ENCODE peak calls at places on chromosome 20, in five cellular contexts. N, W, D, J and M are unnamed samples.
A peak's percentile ranks its signal among the peaks of the same experiment; 100 is the strongest.

GRCh38 chr20:54469293-54469692 is 6.1 kb upstream of the DOK5 start:
- DNase-seq in D (no peak), J (no peak), W (no peak), N (no peak), M (no peak)

GRCh38 chr20:23441850-23442313 is 2.4 kb downstream of the CSTL1 start:
- DNase-seq in N (peak; percentile 67), J (peak; percentile 53), W (no peak), D (peak; percentile 71), M (peak; percentile 72)

GRCh38 chr20:44861547-44862006 is 23.9 kb upstream of the YWHAB start:
- DNase-seq in W (no peak), N (no peak), J (peak; percentile 73), D (no peak), M (no peak)

GRCh38 chr20:39029324-39029820 is 67.2 kb downstream of the DHX35 start:
- DNase-seq in N (no peak), D (no peak), W (no peak), J (no peak), M (no peak)

GRCh38 chr20:10065154-10065833 is 30.5 kb downstream of the ANKEF1 start:
- DNase-seq in J (peak; percentile 25), D (no peak), N (no peak), W (no peak), M (no peak)

GRCh38 chr20:23142162-23143050 is 56.3 kb upstream of the CD93 start:
- DNase-seq in D (no peak), J (no peak), W (no peak), N (no peak), M (no peak)

GRCh38 chr20:61668771-61669503 is 396.7 kb downstream of the TAF4 start:
- DNase-seq in W (no peak), D (no peak), N (no peak), J (no peak), M (no peak)

GRCh38 chr20:52578559-52578958 is 387.0 kb upstream of the ZFP64 start:
- DNase-seq in N (no peak), W (no peak), D (no peak), J (no peak), M (no peak)

GRCh38 chr20:59039233-59039632 is 3.4 kb downstream of the PRELID3B start:
- DNase-seq in N (no peak), W (no peak), J (no peak), D (no peak), M (no peak)

GRCh38 chr20:39986231-39986904 is 702.7 kb downstream of the MAFB start:
- DNase-seq in J (peak; percentile 62), D (peak; percentile 36), W (no peak), N (peak; percentile 73), M (peak; percentile 8)

GRCh38 chr20:59571591-59572314 is 32.6 kb upstream of the PHACTR3 start:
- DNase-seq in N (peak; percentile 66), W (no peak), J (peak; percentile 20), D (peak; percentile 30), M (peak; percentile 2)

GRCh38 chr20:21981607-21982344 is 276.3 kb downstream of the PAX1 start:
- DNase-seq in D (peak; percentile 56), W (no peak), J (peak; percentile 92), N (no peak), M (no peak)

GRCh38 chr20:47535994-47536393 is 34.3 kb downstream of the NCOA3 start:
- DNase-seq in N (no peak), J (no peak), W (no peak), D (no peak), M (no peak)

GRCh38 chr20:64038252-64038578 is 2.2 kb downstream of the C20orf204 start:
- DNase-seq in W (no peak), J (no peak), D (no peak), N (peak; percentile 50), M (no peak)

GRCh38 chr20:59015812-59016711 is 3.2 kb upstream of the TUBB1 start:
- DNase-seq in J (no peak), W (no peak), N (no peak), D (no peak), M (no peak)

GRCh38 chr20:51660741-51661608 is 107.2 kb downstream of the ATP9A start:
- DNase-seq in J (peak; percentile 89), D (no peak), N (no peak), W (no peak), M (no peak)

GRCh38 chr20:45910670-45911485 is 1.1 kb downstream of the PLTP start:
- DNase-seq in W (no peak), J (peak; percentile 98), D (peak; percentile 99), N (peak; percentile 22), M (no peak)

GRCh38 chr20:5570442-5570841 is 179.8 kb upstream of the SHLD1 start:
- DNase-seq in W (no peak), J (no peak), D (no peak), N (no peak), M (no peak)

GRCh38 chr20:50873518-50873959 is 57.7 kb downstream of the ADNP start:
- DNase-seq in D (no peak), W (no peak), N (no peak), J (no peak), M (no peak)

GRCh38 chr20:45104786-45105185 is 3.9 kb upstream of the KCNS1 start:
- DNase-seq in D (no peak), N (no peak), J (peak; percentile 73), W (no peak), M (no peak)

GRCh38 chr20:24918579-24919566 is 30.2 kb upstream of the CST7 start:
- DNase-seq in J (no peak), N (no peak), D (no peak), W (no peak), M (no peak)

GRCh38 chr20:3679749-3680700 is 1.8 kb downstream of the ADAM33 start:
- DNase-seq in W (no peak), J (peak; percentile 40), N (no peak), D (no peak), M (no peak)

GRCh38 chr20:38181207-38181693 is 16.2 kb upstream of the TGM2 start:
- DNase-seq in N (no peak), J (no peak), D (no peak), W (no peak), M (no peak)

GRCh38 chr20:62922451-62922921 is 3.8 kb downstream of the DIDO1 start:
- DNase-seq in J (no peak), N (no peak), D (peak; percentile 70), W (no peak), M (no peak)

GRCh38 chr20:21102691-21103311 is 3.4 kb downstream of the LINC00237 start:
- DNase-seq in D (no peak), N (no peak), W (no peak), J (no peak), M (no peak)

GRCh38 chr20:4844766-4845465 is 123.2 kb downstream of the PRND start:
- DNase-seq in W (no peak), N (no peak), J (no peak), D (no peak), M (no peak)